ENCODE peak calls at places on chromosomes 6 and 20, in seven cellular contexts. F is activated CD4-positive, alpha-beta T cell treated with anti-CD3 and anti-CD28 coated beads, Interleukin-2, amount 50 U/mL, for 24 hours; V is NT2/D1; H is SJSA1; T is caudate nucleus; U is T-cell; K is H9. S is an unnamed sample.

GRCh38 chr6:41586564-41586963 is 40.4 kb downstream of the FOXP4 start:
- DNase-seq in U (no peak), H (no peak), F (no peak), V (no peak), T (no peak), K (no peak), S (no peak)

GRCh38 chr20:32356935-32357868 is 929 bp upstream of the ASXL1 start:
- DNase-seq in H (no peak), K (no peak), F (no peak), V (no peak), U (no peak), T (no peak), S (no peak)

GRCh38 chr6:113015249-113015648 is 668.1 kb downstream of the RFPL4B start:
- DNase-seq in F (no peak), K (no peak), U (no peak), H (no peak), V (no peak), T (no peak), S (no peak)

GRCh38 chr6:152356659-152357058 is 280.5 kb downstream of the SYNE1 start:
- DNase-seq in K (no peak), V (peak), F (no peak), H (no peak), U (peak), T (no peak), S (no peak)

GRCh38 chr20:32646486-32646885 is 27.3 kb downstream of the C20orf203 start:
- DNase-seq in V (no peak), H (no peak), U (no peak), K (no peak), F (no peak), T (no peak), S (no peak)

GRCh38 chr6:33433001-33433559 is 13.2 kb downstream of the SYNGAP1 start:
- DNase-seq in F (no peak), K (peak), T (no peak), H (no peak), V (no peak), U (no peak), S (no peak)

GRCh38 chr20:46558511-46558959 is 8.1 kb upstream of the OCSTAMP start:
- DNase-seq in U (no peak), K (no peak), F (no peak), V (no peak), H (no peak), T (no peak), S (no peak)

GRCh38 chr6:103995571-103995970 is 864.1 kb downstream of the HACE1 start:
- DNase-seq in K (no peak), U (no peak), F (no peak), V (no peak), H (no peak), T (no peak), S (no peak)

GRCh38 chr6:146950351-146950835 is 253.8 kb upstream of the STXBP5 start:
- DNase-seq in T (no peak), F (no peak), U (no peak), V (no peak), H (no peak), K (no peak), S (no peak)

GRCh38 chr6:26017567-26017966 is 55.0 kb downstream of the TRIM38 start:
- DNase-seq in F (peak), V (no peak), U (peak), T (no peak), K (peak), H (no peak), S (no peak)

GRCh38 chr6:170269151-170269872 is 21.6 kb downstream of the DLL1 start:
- DNase-seq in K (no peak), U (no peak), V (no peak), F (no peak), T (no peak), H (no peak), S (no peak)

GRCh38 chr6:32082951-32083350 is 26.2 kb downstream of the TNXB start:
- DNase-seq in U (no peak), F (no peak), H (peak), T (no peak), K (no peak), V (no peak), S (no peak)

GRCh38 chr6:148548065-148548748 is 198.6 kb upstream of the UST start:
- DNase-seq in K (no peak), T (no peak), V (no peak), U (no peak), H (no peak), F (no peak), S (no peak)

GRCh38 chr6:6678185-6678671 is 89.7 kb downstream of the LY86 start:
- DNase-seq in F (no peak), T (no peak), K (no peak), U (no peak), V (no peak), H (peak), S (no peak)

GRCh38 chr6:55937227-55937626 is 61.8 kb upstream of the BMP5 start:
- DNase-seq in V (no peak), U (no peak), T (no peak), F (no peak), K (no peak), H (no peak), S (no peak)

GRCh38 chr6:112833546-112834215 is 486.6 kb downstream of the RFPL4B start:
- DNase-seq in U (no peak), V (no peak), H (no peak), T (no peak), F (no peak), K (no peak), S (no peak)

GRCh38 chr6:156169361-156169760 is 607.8 kb upstream of the ARID1B start:
- DNase-seq in T (no peak), U (no peak), F (no peak), H (no peak), V (no peak), K (no peak), S (no peak)

GRCh38 chr20:1805161-1805581 is 90.0 kb upstream of the SIRPA start:
- DNase-seq in K (no peak), U (no peak), T (no peak), H (no peak), F (no peak), V (no peak), S (no peak)

GRCh38 chr20:9059931-9060330 is 9.0 kb upstream of the PLCB4 start:
- DNase-seq in U (no peak), K (no peak), V (no peak), F (no peak), H (peak), T (no peak), S (no peak)

GRCh38 chr6:912871-913663 is 220.1 kb upstream of the EXOC2 start:
- DNase-seq in F (no peak), H (peak), V (peak), T (no peak), U (no peak), K (peak), S (no peak)

GRCh38 chr6:117272032-117272866 is 6.9 kb downstream of the VGLL2 start:
- DNase-seq in V (no peak), F (no peak), K (peak), U (no peak), T (no peak), H (no peak), S (no peak)

GRCh38 chr6:100160913-100161312 is 166.9 kb upstream of the MCHR2 start:
- DNase-seq in V (no peak), T (no peak), K (peak), H (no peak), U (no peak), F (no peak), S (no peak)

GRCh38 chr6:43217351-43217750 is 11.9 kb downstream of the DNPH1 start:
- DNase-seq in H (no peak), T (no peak), V (no peak), K (no peak), U (no peak), F (no peak), S (no peak)

GRCh38 chr6:17865798-17866725 is 121.4 kb downstream of the KIF13A start:
- DNase-seq in F (no peak), V (no peak), K (no peak), H (peak), U (no peak), T (no peak), S (no peak)

GRCh38 chr6:83592770-83593394 is 80.5 kb downstream of the PRSS35 start:
- DNase-seq in K (peak), F (no peak), H (no peak), T (no peak), V (peak), U (no peak), S (no peak)

GRCh38 chr20:49948178-49948577 is 12.0 kb downstream of the RNF114 start:
- DNase-seq in K (no peak), T (no peak), U (no peak), F (no peak), H (peak), V (no peak), S (no peak)

GRCh38 chr20:35454881-35455609 is at the start of gene CEP250:
- DNase-seq in U (peak), T (peak), H (peak), V (peak), K (peak), F (peak), S (peak)

GRCh38 chr6:140660295-140660694 is 1285.8 kb upstream of the CITED2 start:
- DNase-seq in V (no peak), T (no peak), K (no peak), U (no peak), H (no peak), F (no peak), S (no peak)

GRCh38 chr6:28643017-28643740 is 117.5 kb downstream of the GPX5 start:
- DNase-seq in K (peak), F (no peak), H (peak), T (no peak), U (no peak), V (peak), S (no peak)

GRCh38 chr6:150485559-150486517 is 113.8 kb upstream of the PLEKHG1 start:
- DNase-seq in U (no peak), T (no peak), H (no peak), F (no peak), K (no peak), V (no peak), S (no peak)

GRCh38 chr6:100463685-100464161 is 998 bp downstream of the SIM1 start:
- DNase-seq in F (no peak), V (no peak), T (no peak), H (no peak), K (peak), U (no peak), S (no peak)

GRCh38 chr20:24697411-24697810 is 228.0 kb downstream of the SYNDIG1 start:
- DNase-seq in H (no peak), U (no peak), V (no peak), F (no peak), T (no peak), K (peak), S (no peak)

GRCh38 chr6:131231103-131231502 is 95.8 kb downstream of the AKAP7 start:
- DNase-seq in T (no peak), K (no peak), U (no peak), F (no peak), V (no peak), H (no peak), S (no peak)

S was measured in esophagus squamous epithelium.